ENCODE peak calls at places on chromosomes 3 and 15, in seven cellular contexts. T is posterior cingulate gyrus; C is T1000; G is activated CD4-positive, alpha-beta T cell treated with anti-CD3 and anti-CD28 coated beads, Interleukin-2, amount 10 ng/mL, durations not matched to agents 7 days and 5 days; X is dorsolateral prefrontal cortex; O is NCI-H2107; S is SHP77 treated with DMSO at 0.1 percent for 48 hours. Z is an unnamed sample.

GRCh38 chr15:64699767-64700388 is 75.5 kb downstream of the RBPMS2 start:
- DNase-seq in T (peak), C (no peak), G (no peak), X (no peak), O (peak), S (no peak), Z (peak)

GRCh38 chr3:141217389-141217788 is 14.2 kb upstream of the PXYLP1 start:
- DNase-seq in T (no peak), C (no peak), G (no peak), X (no peak), O (no peak), S (no peak), Z (no peak)

GRCh38 chr3:102353148-102353547 is 81.7 kb upstream of the ZPLD1 start:
- DNase-seq in T (no peak), C (no peak), G (no peak), X (no peak), O (no peak), S (no peak), Z (no peak)

GRCh38 chr3:184816654-184817053 is 4.7 kb downstream of the VPS8 start:
- DNase-seq in T (no peak), C (no peak), G (no peak), X (no peak), O (no peak), S (no peak), Z (no peak)

GRCh38 chr15:29457729-29458128 is 188.1 kb upstream of the NSMCE3 start:
- DNase-seq in T (peak), C (no peak), G (no peak), X (peak), O (no peak), S (no peak), Z (no peak)

GRCh38 chr3:125428216-125428830 is 53.2 kb upstream of the ZNF148 start:
- DNase-seq in T (no peak), C (no peak), G (no peak), X (no peak), O (no peak), S (no peak), Z (no peak)

GRCh38 chr15:68464451-68465090 is 32.6 kb upstream of the ITGA11 start:
- DNase-seq in T (no peak), C (peak), G (no peak), X (no peak), O (no peak), S (no peak), Z (no peak)

GRCh38 chr15:43239732-43240491 is 19.1 kb upstream of the EPB42 start:
- DNase-seq in T (no peak), C (no peak), G (no peak), X (no peak), O (no peak), S (no peak), Z (no peak)

GRCh38 chr15:33091983-33092688 is 102.4 kb downstream of the FMN1 start:
- DNase-seq in T (no peak), C (no peak), G (no peak), X (no peak), O (no peak), S (peak), Z (no peak)

GRCh38 chr15:80317389-80318169 is 65.6 kb upstream of the CTXND1 start:
- DNase-seq in T (no peak), C (no peak), G (no peak), X (no peak), O (no peak), S (no peak), Z (no peak)

GRCh38 chr3:80771085-80771484 is 990.4 kb downstream of the GBE1 start:
- DNase-seq in T (no peak), C (no peak), G (no peak), X (no peak), O (no peak), S (peak), Z (no peak)

GRCh38 chr15:98958918-98959639 is 48.5 kb downstream of the PGPEP1L start:
- DNase-seq in T (no peak), C (no peak), G (no peak), X (no peak), O (no peak), S (no peak), Z (no peak)

GRCh38 chr3:63726656-63727055 is 74.2 kb downstream of the SNTN start:
- DNase-seq in T (no peak), C (no peak), G (no peak), X (no peak), O (no peak), S (no peak), Z (no peak)

GRCh38 chr3:35640736-35641135 is 1.4 kb downstream of the ARPP21 start:
- DNase-seq in T (no peak), C (no peak), G (no peak), X (no peak), O (no peak), S (no peak), Z (no peak)

GRCh38 chr3:146189519-146190173 is 28.7 kb upstream of the PLOD2 start:
- DNase-seq in T (no peak), C (no peak), G (peak), X (no peak), O (peak), S (peak), Z (no peak)

GRCh38 chr3:74861211-74861610 is 246.8 kb upstream of the CNTN3 start:
- DNase-seq in T (no peak), C (no peak), G (no peak), X (no peak), O (no peak), S (no peak), Z (no peak)

GRCh38 chr15:88918738-88919137 is 5.6 kb upstream of the MFGE8 start:
- DNase-seq in T (no peak), C (peak), G (no peak), X (no peak), O (no peak), S (no peak), Z (no peak)

GRCh38 chr3:184156522-184156955 is 1.4 kb downstream of the DVL3 start:
- DNase-seq in T (no peak), C (peak), G (no peak), X (no peak), O (peak), S (no peak), Z (peak)

GRCh38 chr15:31586841-31587240 is 260.2 kb downstream of the KLF13 start:
- DNase-seq in T (no peak), C (no peak), G (no peak), X (no peak), O (no peak), S (no peak), Z (no peak)

Z was measured in nucleus accumbens.